ENCODE peak calls at places on chromosomes 6 and 20, in four cellular contexts. W is left ventricle myocardium inferior, O is GM12865, R is endothelial cell. H is an unnamed sample.

GRCh38 chr6:75932067-75932466 is 140.4 kb downstream of the IMPG1 start:
- DNase-seq in O (peak), W (peak), R (peak), H (peak)

GRCh38 chr6:146028250-146028789 is 542 bp upstream of the GRM1 start:
- DNase-seq in O (peak), W (peak), R (peak), H (peak)

GRCh38 chr6:145892026-145892425 is 72.1 kb downstream of the SHPRH start:
- DNase-seq in W (no peak), R (no peak), O (no peak), H (no peak)

GRCh38 chr6:2731281-2731909 is 19.3 kb downstream of the MYLK4 start:
- DNase-seq in W (no peak), O (no peak), R (no peak), H (no peak)

GRCh38 chr6:79525272-79526100 is 11.7 kb downstream of the LCA5 start:
- DNase-seq in W (no peak), O (no peak), R (no peak), H (no peak)

GRCh38 chr20:52098186-52098585 is 93.4 kb downstream of the ZFP64 start:
- DNase-seq in R (no peak), O (no peak), W (no peak), H (no peak)

GRCh38 chr6:113694278-113695077 is 162.7 kb upstream of the MARCKS start:
- DNase-seq in O (no peak), W (no peak), R (no peak), H (no peak)

GRCh38 chr20:2756056-2756611 is 44.3 kb downstream of the CPXM1 start:
- DNase-seq in R (peak), W (no peak), O (peak), H (peak)

GRCh38 chr6:139732451-139732850 is 358.0 kb upstream of the CITED2 start:
- DNase-seq in W (no peak), R (no peak), O (no peak), H (no peak)

GRCh38 chr20:8782804-8783203 is 286.1 kb upstream of the PLCB4 start:
- DNase-seq in W (no peak), O (no peak), R (no peak), H (no peak)

GRCh38 chr6:157754351-157754750 is 68.7 kb upstream of the SNX9 start:
- DNase-seq in R (no peak), O (no peak), W (no peak), H (no peak)

GRCh38 chr20:35004051-35004725 is 48.5 kb downstream of the MYH7B start:
- DNase-seq in O (no peak), W (peak), R (no peak), H (no peak)

GRCh38 chr6:11460001-11460668 is 77.4 kb upstream of the TMEM170B start:
- DNase-seq in W (no peak), R (no peak), O (peak), H (peak)

GRCh38 chr20:58431134-58431533 is 42.1 kb downstream of the VAPB start:
- DNase-seq in O (no peak), W (no peak), R (no peak), H (no peak)

GRCh38 chr6:139881728-139882211 is 507.3 kb upstream of the CITED2 start:
- DNase-seq in R (peak), O (peak), W (no peak), H (peak)

GRCh38 chr20:21701171-21701876 is 4.1 kb upstream of the PAX1 start:
- DNase-seq in O (no peak), R (no peak), W (no peak), H (no peak)

GRCh38 chr6:156695747-156696146 is 81.4 kb upstream of the ARID1B start:
- DNase-seq in R (no peak), O (peak), W (no peak), H (no peak)

GRCh38 chr6:5514353-5514752 is 253.0 kb downstream of the FARS2 start:
- DNase-seq in O (peak), W (no peak), R (no peak), H (peak)

GRCh38 chr20:44952731-44953130 is 7.5 kb downstream of the TOMM34 start:
- DNase-seq in W (no peak), O (no peak), R (no peak), H (no peak)

GRCh38 chr6:33088258-33088930 is 12.6 kb downstream of the HLA-DPB1 start:
- DNase-seq in O (no peak), W (no peak), R (no peak), H (no peak)

GRCh38 chr6:44494011-44494501 is 106.5 kb downstream of the CDC5L start:
- DNase-seq in W (no peak), R (no peak), O (no peak), H (no peak)

GRCh38 chr6:87029711-87030314 is 65.1 kb downstream of the CGA start:
- DNase-seq in W (no peak), O (peak), R (no peak), H (peak)

GRCh38 chr6:152720964-152721363 is 23.3 kb downstream of the MYCT1 start:
- DNase-seq in O (peak), R (no peak), W (no peak), H (no peak)

GRCh38 chr6:56839533-56840183 is 115.2 kb upstream of the BEND6 start:
- DNase-seq in O (no peak), W (no peak), R (no peak), H (no peak)

GRCh38 chr6:36526066-36526465 is 21.2 kb downstream of the STK38 start:
- DNase-seq in W (no peak), O (no peak), R (no peak), H (no peak)

GRCh38 chr6:31272431-31272830 is 539 bp upstream of the HLA-C start:
- DNase-seq in W (no peak), O (peak), R (no peak), H (peak)

GRCh38 chr6:112330877-112331260 is 16.3 kb upstream of the RFPL4B start:
- DNase-seq in O (no peak), R (no peak), W (no peak), H (no peak)

GRCh38 chr6:10355115-10355702 is 59.7 kb downstream of the TFAP2A start:
- DNase-seq in W (no peak), R (no peak), O (no peak), H (peak)

GRCh38 chr20:11766961-11767360 is 150.7 kb upstream of the BTBD3 start:
- DNase-seq in R (no peak), W (no peak), O (no peak), H (no peak)

GRCh38 chr6:2767327-2767985 is 2.3 kb downstream of the WRNIP1 start:
- DNase-seq in W (no peak), O (no peak), R (no peak), H (no peak)

GRCh38 chr20:63295018-63295417 is 2.0 kb downstream of the COL20A1 start:
- DNase-seq in W (no peak), O (no peak), R (no peak), H (no peak)

GRCh38 chr20:63294536-63294900 is 1.5 kb downstream of the COL20A1 start:
- DNase-seq in O (no peak), W (no peak), R (no peak), H (no peak)

GRCh38 chr20:63296411-63297299 is 3.7 kb downstream of the COL20A1 start:
- DNase-seq in O (no peak), W (no peak), R (no peak), H (no peak)

GRCh38 chr20:63295846-63296245 is 2.9 kb downstream of the COL20A1 start:
- DNase-seq in W (no peak), R (no peak), O (no peak), H (no peak)

GRCh38 chr20:63295422-63295821 is 2.4 kb downstream of the COL20A1 start:
- DNase-seq in O (no peak), W (no peak), R (no peak), H (no peak)
- TF ChIP-seq CTCF in O (no peak), W (no peak), R (no peak), H (no peak)

GRCh38 chr6:138569970-138570715 is 70.8 kb upstream of the NHSL1 start:
- DNase-seq in O (no peak), W (no peak), R (no peak), H (no peak)

GRCh38 chr6:138568997-138569396 is 69.7 kb upstream of the NHSL1 start:
- DNase-seq in O (no peak), W (no peak), R (no peak), H (no peak)

GRCh38 chr6:138571174-138571573 is 71.9 kb upstream of the NHSL1 start:
- DNase-seq in W (no peak), R (no peak), O (no peak), H (no peak)

GRCh38 chr6:138570716-138571020 is 71.4 kb upstream of the NHSL1 start:
- DNase-seq in R (no peak), W (no peak), O (no peak), H (no peak)

DNA sequence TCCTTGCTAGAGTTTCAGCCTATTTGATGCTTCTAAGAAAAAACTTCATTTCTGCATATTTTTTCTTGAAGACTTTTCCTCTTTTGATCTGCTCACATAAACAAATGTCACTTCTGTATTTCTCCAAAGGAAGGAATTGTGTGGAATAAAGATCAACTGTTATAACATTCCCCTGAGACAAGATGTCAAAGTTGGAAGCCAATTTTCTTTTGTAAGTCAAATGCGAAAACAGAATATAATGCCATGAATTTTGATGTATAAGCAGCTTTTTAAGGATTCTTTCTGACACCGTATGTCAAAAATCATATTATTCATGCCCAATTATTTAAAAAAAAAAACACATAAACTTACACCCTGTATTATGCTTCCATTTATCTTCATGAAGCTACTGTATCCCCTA is 70.3 kb upstream of the NHSL1 start:
- DNase-seq in W (no peak), R (no peak), O (no peak), H (no peak)
- TF ChIP-seq CTCF in W (no peak), R (no peak), O (no peak), H (no peak)

DNA sequence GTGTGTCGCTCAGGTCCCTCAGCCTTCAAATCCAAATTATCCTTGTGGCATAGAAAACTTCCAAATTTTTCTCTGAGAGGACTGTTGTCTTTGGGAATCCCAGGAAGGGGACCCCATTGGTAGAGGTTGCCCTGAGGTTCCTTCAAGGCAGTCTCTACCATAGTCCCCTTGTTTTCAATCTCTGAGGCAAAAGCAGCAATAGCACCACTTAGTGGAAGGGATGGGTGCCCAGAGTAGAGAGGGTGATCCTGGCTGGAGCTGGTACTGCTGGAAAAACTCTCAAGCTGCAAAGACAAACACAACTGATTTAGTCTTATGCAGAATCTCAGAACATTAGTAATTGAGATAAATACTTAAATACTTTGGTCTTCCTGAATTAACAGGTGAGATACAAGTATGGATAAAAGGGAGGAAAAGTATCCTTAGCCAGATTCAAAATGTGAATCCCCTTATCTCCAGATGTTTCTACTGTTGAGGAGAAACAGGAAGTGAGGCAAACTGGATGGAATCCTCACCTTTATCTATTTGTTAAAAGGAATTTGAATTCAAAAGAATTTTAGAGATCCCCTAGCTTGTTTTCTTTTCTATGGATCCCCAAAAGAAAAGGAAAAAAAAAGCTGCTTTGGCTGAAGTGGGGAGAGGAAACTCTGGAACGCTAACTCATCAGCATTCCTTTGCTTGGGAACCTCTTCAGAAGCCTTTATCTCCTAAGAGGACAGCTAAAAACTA is 13.4 kb downstream of the ZNF318 start:
- DNase-seq in O (no peak), R (no peak), W (no peak), H (no peak)
- TF ChIP-seq CTCF in O (peak), R (no peak), W (peak), H (peak)

GRCh38 chr20:57079016-57080005 is 187.1 kb downstream of the BMP7 start:
- DNase-seq in W (no peak), O (no peak), R (no peak), H (no peak)
- TF ChIP-seq CTCF in W (no peak), O (no peak), R (no peak), H (no peak)